ENCODE peak calls at places on chromosomes 2 and 18, in seven cellular contexts. A, R, K, H, M, N and Q are unnamed samples.

GRCh38 chr2:221807706-221808105 is 235.6 kb upstream of the EPHA4 start:
- DNase-seq in A (no peak), K (no peak), M (no peak), H (no peak), N (no peak), R (no peak), Q (no peak)

GRCh38 chr18:42850174-42850766 is 265.2 kb downstream of the RIT2 start:
- DNase-seq in N (no peak), M (no peak), K (peak; percentile 52), H (no peak), R (no peak), A (no peak), Q (no peak)

GRCh38 chr2:71500426-71501079 is 47.2 kb downstream of the DYSF start:
- DNase-seq in M (no peak), N (no peak), R (no peak), H (no peak), K (no peak), A (no peak), Q (peak; percentile 56)

GRCh38 chr2:18722101-18722500 is 132.7 kb upstream of the NT5C1B start:
- DNase-seq in M (no peak), K (no peak), R (no peak), A (no peak), N (no peak), H (no peak), Q (no peak)

GRCh38 chr2:211928186-211928585 is 610.4 kb downstream of the ERBB4 start:
- DNase-seq in R (no peak), M (no peak), N (no peak), A (no peak), K (no peak), H (no peak), Q (no peak)

GRCh38 chr2:217316743-217317142 is 456.9 kb upstream of the TNP1 start:
- DNase-seq in K (no peak), A (no peak), M (no peak), R (no peak), N (no peak), H (no peak), Q (no peak)

GRCh38 chr2:145356046-145356445 is 836.1 kb upstream of the ZEB2 start:
- DNase-seq in H (no peak), A (no peak), M (no peak), R (no peak), N (no peak), K (no peak), Q (no peak)

GRCh38 chr2:16141641-16141921 is 201.2 kb downstream of the MYCN start:
- DNase-seq in K (no peak), H (no peak), M (no peak), A (no peak), R (no peak), N (no peak), Q (no peak)

GRCh38 chr2:173734686-173735308 is 230.4 kb downstream of the SP3 start:
- DNase-seq in R (no peak), N (no peak), M (no peak), A (no peak), K (no peak), H (no peak), Q (no peak)

GRCh38 chr2:114949228-114949804 is 506.9 kb downstream of the DPP10 start:
- DNase-seq in R (no peak), K (no peak), N (no peak), H (no peak), M (no peak), A (no peak), Q (no peak)

GRCh38 chr2:118670281-118670680 is 177.2 kb downstream of the EN1 start:
- DNase-seq in A (no peak), R (no peak), H (no peak), K (no peak), M (no peak), N (no peak), Q (no peak)

GRCh38 chr2:190100298-190100697 is 37.8 kb upstream of the MSTN start:
- DNase-seq in K (no peak), M (no peak), A (no peak), R (no peak), N (no peak), H (no peak), Q (no peak)

GRCh38 chr18:75247601-75248421 is 37.2 kb downstream of the TSHZ1 start:
- DNase-seq in A (no peak), R (no peak), H (no peak), N (peak; percentile 6), K (no peak), M (no peak), Q (no peak)

GRCh38 chr2:19709553-19709952 is 192.2 kb downstream of the TTC32 start:
- DNase-seq in H (no peak), M (no peak), R (no peak), N (no peak), K (no peak), A (no peak), Q (no peak)

DNA sequence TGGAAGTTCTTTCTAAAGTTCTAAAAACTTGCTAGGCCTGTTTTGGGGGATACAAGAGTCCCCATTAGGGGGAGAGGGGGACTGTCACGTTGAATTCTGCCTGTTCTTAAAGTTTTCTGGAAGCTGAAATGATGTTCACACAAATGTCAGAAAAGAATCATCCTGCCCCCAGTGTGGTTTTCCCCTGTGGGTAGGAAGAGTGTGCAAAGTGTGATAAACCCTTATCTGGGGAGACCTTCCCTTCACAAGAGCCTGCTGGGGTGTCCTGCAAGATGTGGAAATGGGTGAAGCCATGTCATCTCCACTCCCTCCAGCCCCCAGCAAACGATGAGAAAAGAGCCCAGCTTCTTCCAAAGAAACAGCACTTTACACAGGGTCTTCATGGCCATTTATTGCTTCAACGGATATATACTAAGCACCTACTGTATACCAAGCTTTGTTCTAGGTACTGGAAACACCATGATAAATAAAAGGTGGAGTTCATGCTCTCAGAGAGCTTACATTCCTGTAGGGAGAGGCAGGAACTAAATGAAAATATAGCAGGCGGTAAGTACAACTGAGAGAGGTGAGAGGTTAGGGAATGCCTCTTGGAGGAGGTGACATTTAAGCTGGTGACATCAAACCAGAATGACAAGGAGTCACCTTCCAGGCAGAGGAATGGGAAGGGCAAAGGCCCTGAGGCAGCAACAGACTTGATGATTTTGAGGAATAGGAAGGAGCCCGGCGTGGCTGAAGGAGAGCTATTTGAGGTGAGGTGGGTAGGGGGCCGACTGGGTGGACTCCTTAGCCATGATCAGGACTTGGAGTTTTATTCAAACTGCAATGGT is 1.6 kb downstream of the MFSD2B start:
- DNase-seq in R (no peak), M (no peak), K (no peak), A (no peak), N (no peak), H (no peak), Q (no peak)
- TF ChIP-seq EP300 in R (no peak), M (no peak), K (no peak), A (no peak), N (no peak), H (no peak), Q (no peak)

GRCh38 chr18:59900222-59901128 is 679 bp downstream of the PMAIP1 start:
- DNase-seq in R (no peak), K (peak; percentile 68), N (no peak), H (peak; percentile 44), M (peak; percentile 64), A (peak; percentile 68), Q (no peak)

GRCh38 chr18:59905686-59906091 is 5.9 kb downstream of the PMAIP1 start:
- DNase-seq in M (no peak), K (no peak), R (no peak), N (no peak), A (no peak), H (no peak), Q (no peak)

GRCh38 chr18:59902180-59902992 is 2.6 kb downstream of the PMAIP1 start:
- DNase-seq in A (no peak), R (no peak), N (no peak), K (no peak), H (no peak), M (no peak), Q (no peak)

GRCh38 chr18:59904051-59904601 is 4.3 kb downstream of the PMAIP1 start:
- DNase-seq in M (no peak), R (no peak), K (no peak), N (no peak), A (no peak), H (no peak), Q (no peak)

DNA sequence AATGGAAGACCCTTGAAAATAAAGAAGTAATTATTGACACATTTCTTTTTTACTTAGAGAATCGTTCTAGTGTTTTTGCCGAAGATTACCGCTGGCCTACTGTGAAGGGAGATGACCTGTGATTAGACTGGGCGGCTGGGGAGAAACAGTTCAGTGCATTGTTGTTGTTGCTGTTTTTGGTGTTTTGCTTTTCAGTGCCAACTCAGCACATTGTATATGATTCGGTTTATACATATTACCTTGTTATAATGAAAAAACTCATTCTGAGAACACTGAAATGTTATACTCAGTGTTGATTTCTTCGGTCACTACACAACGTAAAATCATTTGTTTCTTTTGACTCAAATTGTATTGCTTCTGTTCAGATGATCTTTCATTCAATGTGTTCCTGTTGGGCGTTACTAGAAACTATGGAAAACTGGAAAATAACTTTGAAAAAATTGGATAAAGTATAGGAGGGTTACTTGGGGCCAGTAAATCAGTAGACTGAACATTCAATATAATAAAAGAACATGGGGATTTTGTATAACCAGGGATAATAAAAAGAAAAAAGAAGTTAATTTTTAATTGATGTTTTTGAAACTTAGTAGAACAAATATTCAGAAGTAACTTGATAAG is 3.3 kb downstream of the PMAIP1 start:
- DNase-seq in A (no peak), M (no peak), N (no peak), K (no peak), R (no peak), H (no peak), Q (no peak)
- TF ChIP-seq POLR2AphosphoS5 in A (no peak), M (no peak), N (no peak), K (no peak), R (no peak), H (no peak), Q (no peak)

GRCh38 chr2:219443697-219444023 is 9.0 kb downstream of the SPEG start:
- DNase-seq in H (no peak), A (no peak), M (no peak), R (no peak), K (no peak), N (no peak), Q (no peak)

GRCh38 chr2:219446689-219447088 is 12.0 kb downstream of the SPEG start:
- DNase-seq in N (no peak), A (no peak), K (no peak), R (no peak), M (no peak), H (no peak), Q (no peak)

GRCh38 chr2:219446101-219446504 is 11.5 kb downstream of the SPEG start:
- DNase-seq in K (peak; percentile 92), M (no peak), R (peak; percentile 52), H (no peak), N (no peak), A (peak; percentile 47), Q (peak; percentile 89)

GRCh38 chr2:219444566-219445091 is 10.0 kb downstream of the SPEG start:
- DNase-seq in H (no peak), K (no peak), N (no peak), A (peak; percentile 58), M (no peak), R (peak; percentile 82), Q (peak; percentile 85)

DNA sequence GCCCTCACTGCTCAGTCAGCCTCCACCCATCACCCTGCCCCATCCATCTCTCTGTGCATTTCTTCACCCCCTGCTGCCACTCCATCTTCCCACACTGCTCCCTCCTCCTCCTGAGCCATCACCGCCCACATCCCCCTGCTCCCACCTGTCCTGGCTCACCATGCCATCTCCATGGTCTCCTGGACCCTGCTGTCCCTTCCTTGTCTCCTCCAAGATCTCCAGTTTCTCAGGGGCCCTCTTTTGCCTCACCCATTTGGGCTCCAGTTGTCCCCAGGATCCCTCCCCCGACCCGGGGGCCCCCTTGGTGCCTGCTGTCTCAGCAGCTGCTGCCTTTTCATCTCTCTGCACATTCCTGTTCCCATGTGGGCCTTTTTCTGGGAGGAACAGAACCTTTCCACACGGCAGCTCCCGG is 10.6 kb downstream of the SPEG start:
- DNase-seq in M (no peak), K (no peak), N (no peak), H (no peak), R (no peak), A (peak; percentile 40), Q (no peak)
- H3K4me3 ChIP-seq in M (no peak overlapping the region), K (no peak overlapping the region), N (no peak overlapping the region), H (no peak overlapping the region), R (no peak overlapping the region), A (no peak overlapping the region), Q (peak overlapping the region; percentile 68)

GRCh38 chr2:231970461-231970860 is 8.9 kb downstream of the DIS3L2 start:
- DNase-seq in K (no peak), R (no peak), A (no peak), N (no peak), M (no peak), H (no peak), Q (no peak)
- TF ChIP-seq EP300 in K (no peak), R (no peak), A (no peak), N (no peak), M (no peak), H (no peak), Q (no peak)